ENCODE peak calls at places on chromosomes 6 and 20, in four cellular contexts. H is A549; A is CD8-positive, alpha-beta memory T cell; Z is left lung. L is an unnamed sample.
A peak's percentile ranks its signal among the peaks of the same experiment; 100 is the strongest.

GRCh38 chr20:45223136-45223535 is 2.0 kb downstream of the SEMG2 start:
- DNase-seq in H (no peak), A (no peak), Z (no peak), L (no peak)

GRCh38 chr6:14035448-14035847 is 82.1 kb upstream of the CD83 start:
- DNase-seq in H (peak; percentile 34), A (no peak), Z (no peak), L (no peak)

GRCh38 chr6:52649521-52649920 is 21.4 kb upstream of the TMEM14A start:
- DNase-seq in H (no peak), A (no peak), Z (no peak), L (no peak)

GRCh38 chr6:170017603-170018274 is 266.3 kb downstream of the ERMARD start:
- DNase-seq in H (no peak), A (no peak), Z (no peak), L (no peak)

GRCh38 chr6:35719830-35720733 is 16.8 kb upstream of the ARMC12 start:
- DNase-seq in H (no peak), A (no peak), Z (peak; percentile 82), L (no peak)

GRCh38 chr6:100808638-100809275 is 72.4 kb downstream of the ASCC3 start:
- DNase-seq in H (no peak), A (no peak), Z (no peak), L (no peak)

GRCh38 chr6:106431972-106432371 is 71.5 kb downstream of the CRYBG1 start:
- DNase-seq in H (no peak), A (no peak), Z (no peak), L (no peak)

GRCh38 chr20:3093861-3094361 is 9.4 kb upstream of the AVP start:
- DNase-seq in H (no peak), A (no peak), Z (no peak), L (no peak)

GRCh38 chr6:38651121-38651784 is 11.5 kb upstream of the BTBD9 start:
- DNase-seq in H (no peak), A (no peak), Z (no peak), L (no peak)

GRCh38 chr6:109799664-109800063 is 108.6 kb downstream of the FIG4 start:
- DNase-seq in H (no peak), A (no peak), Z (no peak), L (no peak)

GRCh38 chr6:82185948-82186347 is 61.6 kb downstream of the IBTK start:
- DNase-seq in H (no peak), A (no peak), Z (no peak), L (no peak)

GRCh38 chr6:158358450-158359077 is 46.3 kb downstream of the TULP4 start:
- DNase-seq in H (no peak), A (no peak), Z (no peak), L (no peak)

GRCh38 chr6:22444335-22444734 is 125.0 kb upstream of the HDGFL1 start:
- DNase-seq in H (no peak), A (no peak), Z (no peak), L (no peak)

GRCh38 chr20:4836935-4837334 is 115.2 kb downstream of the PRND start:
- DNase-seq in H (no peak), A (no peak), Z (no peak), L (no peak)

GRCh38 chr6:105193647-105194046 is 13.8 kb upstream of the POPDC3 start:
- DNase-seq in H (no peak), A (no peak), Z (no peak), L (no peak)

GRCh38 chr6:123821112-123821511 is 17.4 kb downstream of the NKAIN2 start:
- DNase-seq in H (no peak), A (no peak), Z (no peak), L (no peak)

GRCh38 chr6:158381214-158381613 is 68.9 kb downstream of the TULP4 start:
- DNase-seq in H (no peak), A (no peak), Z (no peak), L (no peak)

GRCh38 chr20:43579861-43580793 is 10.6 kb upstream of the IFT52 start:
- DNase-seq in H (no peak), A (no peak), Z (no peak), L (no peak)

GRCh38 chr20:31673943-31674463 is 36.3 kb downstream of the COX4I2 start:
- DNase-seq in H (no peak), A (no peak), Z (no peak), L (no peak)

GRCh38 chr6:125365230-125365629 is 63.5 kb upstream of the HDDC2 start:
- DNase-seq in H (no peak), A (no peak), Z (no peak), L (no peak)

GRCh38 chr6:27092316-27092692 is 155.2 kb upstream of the PRSS16 start:
- DNase-seq in H (no peak), A (no peak), Z (no peak), L (no peak)

GRCh38 chr20:43911066-43911465 is 3.6 kb upstream of the TOX2 start:
- DNase-seq in H (peak; percentile 37), A (no peak), Z (no peak), L (no peak)

GRCh38 chr6:69961251-69961650 is 94.9 kb downstream of the COL19A1 start:
- DNase-seq in H (no peak), A (no peak), Z (no peak), L (no peak)

GRCh38 chr20:41191562-41192500 is 54.5 kb downstream of the PLCG1 start:
- DNase-seq in H (no peak), A (no peak), Z (peak; percentile 59), L (no peak)

GRCh38 chr20:35395728-35396127 is 16.0 kb downstream of the UQCC1 start:
- DNase-seq in H (no peak), A (no peak), Z (no peak), L (peak; percentile 16)

GRCh38 chr6:52293067-52293466 is 8.5 kb upstream of the MCM3 start:
- DNase-seq in H (no peak), A (no peak), Z (no peak), L (no peak)

GRCh38 chr20:47727170-47727880 is 58.0 kb downstream of the SULF2 start:
- DNase-seq in H (no peak), A (peak; percentile 13), Z (peak; percentile 87), L (no peak)

GRCh38 chr6:69378326-69378725 is 418.5 kb downstream of the LMBRD1 start:
- DNase-seq in H (no peak), A (no peak), Z (no peak), L (no peak)

GRCh38 chr6:116925088-116925794 is 48.2 kb downstream of the RFX6 start:
- DNase-seq in H (no peak), A (no peak), Z (no peak), L (no peak)

GRCh38 chr20:52031574-52032303 is 159.8 kb downstream of the ZFP64 start:
- DNase-seq in H (peak; percentile 53), A (no peak), Z (no peak), L (no peak)

GRCh38 chr6:11358904-11359840 is 126.7 kb upstream of the NEDD9 start:
- DNase-seq in H (no peak), A (no peak), Z (no peak), L (no peak)

GRCh38 chr6:80143312-80143960 is 37.0 kb downstream of the BCKDHB start:
- DNase-seq in H (peak; percentile 41), A (no peak), Z (no peak), L (peak; percentile 83)

GRCh38 chr20:25720285-25720684 is 23.6 kb upstream of the ZNF337 start:
- DNase-seq in H (no peak), A (no peak), Z (peak; percentile 41), L (no peak)

GRCh38 chr20:25725639-25726038 is 29.0 kb upstream of the ZNF337 start:
- DNase-seq in H (no peak), A (no peak), Z (no peak), L (no peak)

GRCh38 chr20:25726357-25726756 is 29.7 kb upstream of the ZNF337 start:
- DNase-seq in H (no peak), A (no peak), Z (no peak), L (no peak)

GRCh38 chr20:25723975-25724374 is 27.3 kb upstream of the ZNF337 start:
- DNase-seq in H (no peak), A (no peak), Z (no peak), L (no peak)
- H3K9me3 ChIP-seq in H (peaks cover 15% of the 10 kb centered on the region), A (peaks cover 16% of the 10 kb centered on the region), Z (peaks cover 40% of the 10 kb centered on the region), L (peaks cover 26% of the 10 kb centered on the region)

GRCh38 chr20:23050847-23051627 is 1.6 kb upstream of the THBD start:
- DNase-seq in H (peak; percentile 77), A (no peak), Z (peak; percentile 93), L (peak; percentile 78)
- H3K4me3 ChIP-seq in H (peak overlapping the region; percentile 72), A (no peak overlapping the region), Z (peak overlapping the region; percentile 51), L (peak overlapping the region; percentile 85)

DNA sequence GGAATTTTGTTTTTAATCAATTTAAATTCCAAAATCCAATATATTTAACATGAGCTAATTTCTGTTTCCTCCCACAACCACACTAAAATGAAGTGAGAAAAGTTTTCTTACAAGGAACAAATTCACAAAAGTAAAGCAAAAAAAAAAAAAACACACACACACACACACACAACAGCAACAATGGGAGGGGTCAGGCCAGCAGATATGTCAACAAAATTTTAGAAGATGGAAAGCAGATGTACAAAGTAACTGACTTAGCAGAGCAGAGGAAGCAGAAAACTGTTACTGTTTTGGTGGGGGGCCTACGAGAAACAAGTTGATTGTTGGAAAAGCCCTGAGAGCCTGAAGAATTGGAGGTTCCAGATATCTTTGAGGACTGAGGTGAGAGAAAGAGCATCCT is 11.7 kb downstream of the EPB41L2 start:
- DNase-seq in H (no peak), A (no peak), Z (no peak), L (no peak)
- H3K9me3 ChIP-seq in H (peaks cover 31% of the 10 kb centered on the region), A (peaks cover 15% of the 10 kb centered on the region), Z (peaks cover 37% of the 10 kb centered on the region), L (peaks cover 20% of the 10 kb centered on the region)

DNA sequence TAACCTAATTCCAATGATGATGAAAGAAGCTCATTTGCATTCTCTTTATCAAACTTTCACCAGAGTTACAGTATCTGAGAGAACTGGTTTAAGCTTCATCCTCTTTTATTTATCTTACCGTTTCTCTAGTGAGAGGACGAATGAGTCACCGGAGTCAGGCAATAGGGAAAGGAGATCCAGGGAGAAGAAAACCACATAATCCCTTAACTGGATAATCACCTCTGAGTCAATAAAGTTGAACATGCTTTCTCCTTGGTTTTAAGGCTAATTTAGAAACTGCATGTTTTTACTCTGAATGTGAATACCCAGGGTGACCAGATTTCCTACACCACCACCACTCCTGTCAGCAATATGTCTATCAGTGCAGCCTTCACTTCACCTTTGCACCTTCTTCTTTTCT is 313.7 kb upstream of the TBX18 start:
- DNase-seq in H (peak; percentile 23), A (no peak), Z (no peak), L (no peak)
- H3K4me3 ChIP-seq in H (no peak overlapping the region), A (no peak overlapping the region), Z (no peak overlapping the region), L (no peak overlapping the region)

GRCh38 chr6:3090013-3090412 is 21.7 kb downstream of the RIPK1 start:
- DNase-seq in H (no peak), A (no peak), Z (no peak), L (no peak)
- H3K9me3 ChIP-seq in H (no peaks in the 10 kb centered on the region), A (no peaks in the 10 kb centered on the region), Z (no peaks in the 10 kb centered on the region), L (no peaks in the 10 kb centered on the region)

GRCh38 chr6:34718867-34719441 is 22.4 kb upstream of the ILRUN start:
- DNase-seq in H (no peak), A (no peak), Z (no peak), L (no peak)
- H3K4me3 ChIP-seq in H (no peak overlapping the region), A (no peak overlapping the region), Z (no peak overlapping the region), L (no peak overlapping the region)

GRCh38 chr6:137656735-137657134 is 162.5 kb upstream of the OLIG3 start:
- DNase-seq in H (no peak), A (no peak), Z (no peak), L (no peak)

GRCh38 chr6:137654365-137654981 is 160.3 kb upstream of the OLIG3 start:
- DNase-seq in H (no peak), A (no peak), Z (no peak), L (no peak)

GRCh38 chr6:137657351-137657911 is 163.2 kb upstream of the OLIG3 start:
- DNase-seq in H (peak; percentile 18), A (no peak), Z (no peak), L (no peak)

GRCh38 chr6:137653698-137654059 is 159.5 kb upstream of the OLIG3 start:
- DNase-seq in H (no peak), A (no peak), Z (no peak), L (no peak)

GRCh38 chr6:137655291-137655690 is 161.1 kb upstream of the OLIG3 start:
- DNase-seq in H (no peak), A (no peak), Z (no peak), L (no peak)
- H3K9me3 ChIP-seq in H (peaks cover 13% of the 10 kb centered on the region), A (no peaks in the 10 kb centered on the region), Z (peaks cover 40% of the 10 kb centered on the region), L (peaks cover 14% of the 10 kb centered on the region)